ENCODE peak calls at places on chromosomes 2 and 18, in four cellular contexts. H, U, S and P are unnamed samples.

GRCh38 chr18:1784113-1784512 is 787.2 kb downstream of the METTL4 start:
- DNase-seq in H (no peak), U (no peak), S (no peak), P (no peak)

GRCh38 chr2:69306897-69307695 is 79.9 kb downstream of the GFPT1 start:
- DNase-seq in H (peak), U (peak), S (peak), P (peak)

GRCh38 chr2:190881480-190882326 is 1.1 kb downstream of the GLS start:
- DNase-seq in H (peak), U (peak), S (peak), P (peak)

GRCh38 chr2:232325324-232326273 is 53.0 kb upstream of the ALPP start:
- DNase-seq in H (peak), U (peak), S (peak), P (peak)

GRCh38 chr2:10211822-10212438 is 89.4 kb downstream of the RRM2 start:
- DNase-seq in H (no peak), U (peak), S (no peak), P (no peak)

GRCh38 chr2:178404380-178404767 is 46.6 kb downstream of the PRKRA start:
- DNase-seq in H (no peak), U (peak), S (peak), P (no peak)

GRCh38 chr18:33269223-33269622 is 171.3 kb downstream of the CCDC178 start:
- DNase-seq in H (no peak), U (no peak), S (no peak), P (no peak)

GRCh38 chr2:234146087-234146826 is 95.8 kb downstream of the SPP2 start:
- DNase-seq in H (peak), U (peak), S (no peak), P (peak)

GRCh38 chr2:231785413-231785812 is 832 bp upstream of the COPS7B start:
- DNase-seq in H (no peak), U (no peak), S (no peak), P (no peak)

GRCh38 chr2:240208096-240208495 is 67.6 kb upstream of the OTOS start:
- DNase-seq in H (no peak), U (no peak), S (peak), P (no peak)

GRCh38 chr2:165627463-165627862 is 158.0 kb downstream of the CSRNP3 start:
- DNase-seq in H (no peak), U (peak), S (no peak), P (no peak)

GRCh38 chr2:38765149-38765548 is 12.9 kb upstream of the GEMIN6 start:
- DNase-seq in H (no peak), U (peak), S (no peak), P (no peak)

GRCh38 chr2:113889471-113890252 is at the start of gene ACTR3:
- DNase-seq in H (peak), U (peak), S (peak), P (peak)

GRCh38 chr2:230925879-230926765 is 1.1 kb upstream of the GPR55 start:
- DNase-seq in H (peak), U (no peak), S (no peak), P (no peak)

GRCh38 chr2:225076125-225076524 is 33.9 kb upstream of the DOCK10 start:
- DNase-seq in H (no peak), U (no peak), S (no peak), P (no peak)

GRCh38 chr2:11775384-11775783 is 29.0 kb downstream of the LPIN1 start:
- DNase-seq in H (no peak), U (peak), S (no peak), P (no peak)

GRCh38 chr18:74063023-74063422 is 84.6 kb downstream of the FBXO15 start:
- DNase-seq in H (no peak), U (no peak), S (no peak), P (no peak)

GRCh38 chr2:26720322-26721166 is 28.0 kb downstream of the KCNK3 start:
- DNase-seq in H (peak), U (peak), S (peak), P (peak)

GRCh38 chr2:241189093-241189855 is 797 bp downstream of the ANO7 start:
- DNase-seq in H (no peak), U (no peak), S (no peak), P (no peak)

GRCh38 chr2:207184768-207185167 is 19.0 kb upstream of the KLF7 start:
- DNase-seq in H (no peak), U (peak), S (no peak), P (no peak)